ENCODE peak calls at places on chromosomes 16 and 17, in seven cellular contexts. One of them, this sample, is unnamed.

GRCh38 chr17:75557075-75557851 is 30.3 kb upstream of the MYO15B start:
- DNase-seq in SK-N-SH: peak; percentile 83
- DNase-seq in GM12878: no peak
- DNase-seq in IMR-90: peak; percentile 17
- DNase-seq in H1: no peak
- DNase-seq in K562: peak; percentile 78
- DNase-seq in HepG2: peak; percentile 98
- DNase-seq in this sample: peak; percentile 94

GRCh38 chr17:69625449-69625848 is 211.0 kb downstream of the MAP2K6 start:
- DNase-seq in SK-N-SH: no peak
- DNase-seq in GM12878: no peak
- DNase-seq in IMR-90: no peak
- DNase-seq in H1: no peak
- DNase-seq in K562: no peak
- DNase-seq in HepG2: no peak
- DNase-seq in this sample: no peak

GRCh38 chr17:65229596-65229995 is 92.4 kb downstream of the RGS9 start:
- DNase-seq in SK-N-SH: no peak
- DNase-seq in GM12878: no peak
- DNase-seq in IMR-90: no peak
- DNase-seq in H1: no peak
- DNase-seq in K562: no peak
- DNase-seq in HepG2: no peak
- DNase-seq in this sample: no peak

GRCh38 chr16:47779201-47780016 is 318.3 kb downstream of the PHKB start:
- DNase-seq in SK-N-SH: no peak
- DNase-seq in GM12878: peak; percentile 5
- DNase-seq in IMR-90: peak; percentile 28
- DNase-seq in H1: peak; percentile 44
- DNase-seq in K562: no peak
- DNase-seq in HepG2: no peak
- DNase-seq in this sample: peak; percentile 11

GRCh38 chr17:49365667-49366066 is 3.6 kb upstream of the ZNF652 start:
- DNase-seq in SK-N-SH: peak; percentile 57
- DNase-seq in GM12878: no peak
- DNase-seq in IMR-90: no peak
- DNase-seq in H1: no peak
- DNase-seq in K562: no peak
- DNase-seq in HepG2: peak; percentile 56
- DNase-seq in this sample: peak; percentile 66

GRCh38 chr17:73787721-73788051 is 143.4 kb upstream of the SDK2 start:
- DNase-seq in SK-N-SH: no peak
- DNase-seq in GM12878: no peak
- DNase-seq in IMR-90: no peak
- DNase-seq in H1: no peak
- DNase-seq in K562: no peak
- DNase-seq in HepG2: no peak
- DNase-seq in this sample: no peak

GRCh38 chr17:62668091-62668804 is 40.8 kb downstream of the MRC2 start:
- DNase-seq in SK-N-SH: peak; percentile 85
- DNase-seq in GM12878: no peak
- DNase-seq in IMR-90: no peak
- DNase-seq in H1: no peak
- DNase-seq in K562: no peak
- DNase-seq in HepG2: no peak
- DNase-seq in this sample: no peak

GRCh38 chr17:75096082-75096625 is 8.4 kb downstream of the SLC16A5 start:
- DNase-seq in SK-N-SH: no peak
- DNase-seq in GM12878: no peak
- DNase-seq in IMR-90: peak; percentile 69
- DNase-seq in H1: no peak
- DNase-seq in K562: peak; percentile 87
- DNase-seq in HepG2: peak; percentile 91
- DNase-seq in this sample: peak; percentile 90

GRCh38 chr17:81026266-81027036 is 8.5 kb upstream of the BAIAP2 start:
- DNase-seq in SK-N-SH: peak; percentile 58
- DNase-seq in GM12878: no peak
- DNase-seq in IMR-90: no peak
- DNase-seq in H1: no peak
- DNase-seq in K562: no peak
- DNase-seq in HepG2: no peak
- DNase-seq in this sample: no peak

GRCh38 chr16:30494709-30495108 is 22.2 kb downstream of the ITGAL start:
- DNase-seq in SK-N-SH: no peak
- DNase-seq in GM12878: no peak
- DNase-seq in IMR-90: no peak
- DNase-seq in H1: no peak
- DNase-seq in K562: no peak
- DNase-seq in HepG2: no peak
- DNase-seq in this sample: no peak

GRCh38 chr17:47731396-47731795 is 1.6 kb upstream of the TBX21 start:
- DNase-seq in SK-N-SH: peak; percentile 14
- DNase-seq in GM12878: no peak
- DNase-seq in IMR-90: no peak
- DNase-seq in H1: no peak
- DNase-seq in K562: no peak
- DNase-seq in HepG2: no peak
- DNase-seq in this sample: no peak

GRCh38 chr16:85555549-85556455 is 57.3 kb upstream of the GSE1 start:
- DNase-seq in SK-N-SH: peak; percentile 87
- DNase-seq in GM12878: no peak
- DNase-seq in IMR-90: no peak
- DNase-seq in H1: peak; percentile 49
- DNase-seq in K562: peak; percentile 60
- DNase-seq in HepG2: peak; percentile 55
- DNase-seq in this sample: peak; percentile 42

GRCh38 chr16:80725566-80726162 is 78.7 kb downstream of the CDYL2 start:
- DNase-seq in SK-N-SH: no peak
- DNase-seq in GM12878: no peak
- DNase-seq in IMR-90: no peak
- DNase-seq in H1: no peak
- DNase-seq in K562: no peak
- DNase-seq in HepG2: no peak
- DNase-seq in this sample: no peak

GRCh38 chr17:15981208-15981607 is 18.3 kb downstream of the ZSWIM7 start:
- DNase-seq in SK-N-SH: no peak
- DNase-seq in GM12878: peak; percentile 55
- DNase-seq in IMR-90: no peak
- DNase-seq in H1: no peak
- DNase-seq in K562: no peak
- DNase-seq in HepG2: no peak
- DNase-seq in this sample: no peak

GRCh38 chr17:50053654-50053960 is 2.3 kb upstream of the ITGA3 start:
- DNase-seq in SK-N-SH: no peak
- DNase-seq in GM12878: no peak
- DNase-seq in IMR-90: peak; percentile 57
- DNase-seq in H1: no peak
- DNase-seq in K562: no peak
- DNase-seq in HepG2: no peak
- DNase-seq in this sample: no peak

GRCh38 chr16:23702951-23703350 is 10.1 kb downstream of the ERN2 start:
- DNase-seq in SK-N-SH: no peak
- DNase-seq in GM12878: no peak
- DNase-seq in IMR-90: no peak
- DNase-seq in H1: no peak
- DNase-seq in K562: no peak
- DNase-seq in HepG2: no peak
- DNase-seq in this sample: no peak

GRCh38 chr16:23699100-23699499 is 13.9 kb downstream of the ERN2 start:
- DNase-seq in SK-N-SH: no peak
- DNase-seq in GM12878: no peak
- DNase-seq in IMR-90: no peak
- DNase-seq in H1: no peak
- DNase-seq in K562: no peak
- DNase-seq in HepG2: no peak
- DNase-seq in this sample: peak; percentile 24

GRCh38 chr16:23701045-23701444 is 12.0 kb downstream of the ERN2 start:
- DNase-seq in SK-N-SH: no peak
- DNase-seq in GM12878: no peak
- DNase-seq in IMR-90: no peak
- DNase-seq in H1: no peak
- DNase-seq in K562: no peak
- DNase-seq in HepG2: no peak
- DNase-seq in this sample: no peak

GRCh38 chr16:23700093-23700492 is 12.9 kb downstream of the ERN2 start:
- DNase-seq in SK-N-SH: no peak
- DNase-seq in GM12878: no peak
- DNase-seq in IMR-90: no peak
- DNase-seq in H1: no peak
- DNase-seq in K562: no peak
- DNase-seq in HepG2: no peak
- DNase-seq in this sample: no peak

GRCh38 chr16:23700509-23700908 is 12.5 kb downstream of the ERN2 start:
- DNase-seq in SK-N-SH: no peak
- DNase-seq in GM12878: no peak
- DNase-seq in IMR-90: no peak
- DNase-seq in H1: peak; percentile 75
- DNase-seq in K562: peak; percentile 35
- DNase-seq in HepG2: no peak
- DNase-seq in this sample: no peak
- TF ChIP-seq RFX5 in SK-N-SH: no peak
- TF ChIP-seq RFX5 in GM12878: no peak
- TF ChIP-seq RFX5 in IMR-90: no peak
- TF ChIP-seq RFX5 in H1: no peak
- TF ChIP-seq RFX5 in K562: no peak
- TF ChIP-seq RFX5 in HepG2: no peak
- TF ChIP-seq RFX5 in this sample: no peak

GRCh38 chr17:66952031-66952524 is 12.4 kb upstream of the CACNG4 start:
- DNase-seq in SK-N-SH: no peak
- DNase-seq in GM12878: no peak
- DNase-seq in IMR-90: peak; percentile 97
- DNase-seq in H1: no peak
- DNase-seq in K562: no peak
- DNase-seq in HepG2: peak; percentile 93
- DNase-seq in this sample: peak; percentile 92
- TF ChIP-seq RFX5 in SK-N-SH: no peak
- TF ChIP-seq RFX5 in GM12878: no peak
- TF ChIP-seq RFX5 in IMR-90: no peak
- TF ChIP-seq RFX5 in H1: no peak
- TF ChIP-seq RFX5 in K562: no peak
- TF ChIP-seq RFX5 in HepG2: no peak
- TF ChIP-seq RFX5 in this sample: no peak

GRCh38 chr16:28998837-28999236 is 14.0 kb downstream of the LAT start:
- DNase-seq in SK-N-SH: no peak
- DNase-seq in GM12878: no peak
- DNase-seq in IMR-90: no peak
- DNase-seq in H1: no peak
- DNase-seq in K562: no peak
- DNase-seq in HepG2: no peak
- DNase-seq in this sample: no peak

GRCh38 chr16:29000019-29000418 is 15.2 kb downstream of the LAT start:
- DNase-seq in SK-N-SH: no peak
- DNase-seq in GM12878: no peak
- DNase-seq in IMR-90: no peak
- DNase-seq in H1: no peak
- DNase-seq in K562: no peak
- DNase-seq in HepG2: no peak
- DNase-seq in this sample: no peak

DNA sequence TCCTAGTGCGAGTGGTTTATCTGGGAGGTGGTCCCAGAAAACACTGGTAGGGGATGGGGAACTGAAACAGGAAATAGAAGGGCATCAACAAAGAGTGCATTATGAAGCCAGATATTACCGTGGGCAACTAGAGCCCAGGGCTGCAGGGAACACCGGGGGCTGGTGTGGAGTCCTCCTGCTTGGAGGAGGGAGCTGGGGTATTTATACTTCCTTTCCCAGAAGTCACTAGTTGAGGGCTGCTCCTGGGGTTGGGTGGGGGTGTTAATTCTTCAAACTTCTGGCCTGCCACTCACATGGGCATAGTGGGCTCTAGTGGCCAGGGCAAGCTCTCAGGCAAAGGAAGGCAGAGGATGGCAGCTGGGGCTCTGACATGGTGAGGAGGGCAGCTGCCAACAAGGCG is 14.7 kb downstream of the LAT start:
- DNase-seq in SK-N-SH: no peak
- DNase-seq in GM12878: no peak
- DNase-seq in IMR-90: no peak
- DNase-seq in H1: no peak
- DNase-seq in K562: no peak
- DNase-seq in HepG2: no peak
- DNase-seq in this sample: no peak
- TF ChIP-seq RFX5 in SK-N-SH: no peak
- TF ChIP-seq RFX5 in GM12878: no peak
- TF ChIP-seq RFX5 in IMR-90: no peak
- TF ChIP-seq RFX5 in H1: no peak
- TF ChIP-seq RFX5 in K562: no peak
- TF ChIP-seq RFX5 in HepG2: no peak
- TF ChIP-seq RFX5 in this sample: no peak

GRCh38 chr16:11585460-11586374 is 1.0 kb downstream of the LITAF start:
- DNase-seq in SK-N-SH: peak; percentile 61
- DNase-seq in GM12878: no peak
- DNase-seq in IMR-90: peak; percentile 33
- DNase-seq in H1: no peak
- DNase-seq in K562: no peak
- DNase-seq in HepG2: peak; percentile 53
- DNase-seq in this sample: no peak

GRCh38 chr16:11583171-11583570 is 3.5 kb downstream of the LITAF start:
- DNase-seq in SK-N-SH: no peak
- DNase-seq in GM12878: no peak
- DNase-seq in IMR-90: peak; percentile 72
- DNase-seq in H1: no peak
- DNase-seq in K562: no peak
- DNase-seq in HepG2: no peak
- DNase-seq in this sample: no peak

GRCh38 chr16:11582157-11582814 is 4.4 kb downstream of the LITAF start:
- DNase-seq in SK-N-SH: no peak
- DNase-seq in GM12878: no peak
- DNase-seq in IMR-90: no peak
- DNase-seq in H1: no peak
- DNase-seq in K562: no peak
- DNase-seq in HepG2: no peak
- DNase-seq in this sample: no peak

GRCh38 chr16:11581677-11582076 is 5.0 kb downstream of the LITAF start:
- DNase-seq in SK-N-SH: no peak
- DNase-seq in GM12878: no peak
- DNase-seq in IMR-90: no peak
- DNase-seq in H1: no peak
- DNase-seq in K562: no peak
- DNase-seq in HepG2: no peak
- DNase-seq in this sample: no peak

DNA sequence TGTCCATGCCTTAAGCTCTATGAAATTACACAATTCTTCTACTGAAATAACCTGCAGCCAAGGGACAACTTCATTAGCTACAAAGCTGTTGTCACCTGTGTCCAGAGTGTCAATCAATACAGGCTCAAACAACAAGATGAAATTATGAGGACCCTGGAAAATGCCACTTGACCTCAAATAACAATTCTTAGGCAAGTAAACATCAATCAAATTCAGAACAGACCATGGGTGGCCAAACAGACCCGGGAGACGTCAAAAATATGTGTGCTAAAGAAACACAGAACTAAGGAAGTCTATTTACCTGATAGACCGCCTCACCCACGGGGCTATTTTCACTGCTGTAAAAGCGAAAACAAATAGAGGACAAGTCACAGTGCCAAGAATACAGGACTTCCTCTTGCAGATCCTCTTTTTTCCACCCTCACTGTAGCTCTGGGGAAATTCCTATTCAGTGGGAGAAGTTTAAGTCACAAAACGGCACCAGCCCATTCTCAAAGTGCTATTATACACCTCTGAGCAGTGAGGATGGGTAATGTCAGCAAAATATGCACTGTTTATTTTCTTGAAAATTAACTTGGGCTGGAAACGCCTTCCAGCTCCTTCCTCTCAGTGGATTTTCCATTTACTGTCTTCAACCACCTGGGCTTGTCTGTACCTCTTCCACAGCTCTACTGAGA is 2.7 kb downstream of the LITAF start:
- DNase-seq in SK-N-SH: no peak
- DNase-seq in GM12878: no peak
- DNase-seq in IMR-90: no peak
- DNase-seq in H1: no peak
- DNase-seq in K562: no peak
- DNase-seq in HepG2: peak; percentile 52
- DNase-seq in this sample: no peak
- TF ChIP-seq RFX5 in SK-N-SH: no peak
- TF ChIP-seq RFX5 in GM12878: no peak
- TF ChIP-seq RFX5 in IMR-90: no peak
- TF ChIP-seq RFX5 in H1: no peak
- TF ChIP-seq RFX5 in K562: no peak
- TF ChIP-seq RFX5 in HepG2: no peak
- TF ChIP-seq RFX5 in this sample: no peak